ENCODE peak calls at places on chromosomes 3 and 15, in four cellular contexts. One of them, this sample, is unnamed.

GRCh38 chr3:125128861-125129501 is 73.2 kb upstream of the HEG1 start:
- DNase-seq in breast epithelium: no peak
- DNase-seq in GM12892: no peak
- DNase-seq in HepG2: peak; percentile 16
- DNase-seq in this sample: no peak

GRCh38 chr3:23968467-23969184 is 23.5 kb downstream of the NR1D2 start:
- DNase-seq in breast epithelium: no peak
- DNase-seq in GM12892: no peak
- DNase-seq in HepG2: no peak
- DNase-seq in this sample: no peak

GRCh38 chr15:89772933-89773583 is 3.1 kb upstream of the MESP2 start:
- DNase-seq in breast epithelium: no peak
- DNase-seq in GM12892: no peak
- DNase-seq in HepG2: peak; percentile 47
- DNase-seq in this sample: peak; percentile 52

GRCh38 chr3:184239221-184239620 is 9.5 kb downstream of the ALG3 start:
- DNase-seq in breast epithelium: no peak
- DNase-seq in GM12892: no peak
- DNase-seq in HepG2: no peak
- DNase-seq in this sample: no peak

GRCh38 chr15:46892621-46893160 is 824.6 kb upstream of the SEMA6D start:
- DNase-seq in breast epithelium: no peak
- DNase-seq in GM12892: no peak
- DNase-seq in HepG2: no peak
- DNase-seq in this sample: no peak

GRCh38 chr15:61659571-61660190 is 400.6 kb downstream of the VPS13C start:
- DNase-seq in breast epithelium: no peak
- DNase-seq in GM12892: no peak
- DNase-seq in HepG2: no peak
- DNase-seq in this sample: no peak

GRCh38 chr15:90593469-90594158 is 63.9 kb downstream of the CRTC3 start:
- DNase-seq in breast epithelium: no peak
- DNase-seq in GM12892: no peak
- DNase-seq in HepG2: no peak
- DNase-seq in this sample: no peak

GRCh38 chr3:128415773-128416577 is 50.7 kb downstream of the DNAJB8 start:
- DNase-seq in breast epithelium: no peak
- DNase-seq in GM12892: no peak
- DNase-seq in HepG2: no peak
- DNase-seq in this sample: no peak

GRCh38 chr15:85639752-85640381 is 154.9 kb downstream of the KLHL25 start:
- DNase-seq in breast epithelium: no peak
- DNase-seq in GM12892: no peak
- DNase-seq in HepG2: no peak
- DNase-seq in this sample: no peak

GRCh38 chr15:39969002-39969394 is 35.1 kb downstream of the EIF2AK4 start:
- DNase-seq in breast epithelium: no peak
- DNase-seq in GM12892: no peak
- DNase-seq in HepG2: no peak
- DNase-seq in this sample: no peak
- TF ChIP-seq POLR2AphosphoS5 in breast epithelium: no peak
- TF ChIP-seq POLR2AphosphoS5 in GM12892: no peak
- TF ChIP-seq POLR2AphosphoS5 in HepG2: no peak
- TF ChIP-seq POLR2AphosphoS5 in this sample: no peak

GRCh38 chr15:71276355-71276665 is 161.0 kb downstream of the THSD4 start:
- DNase-seq in breast epithelium: no peak
- DNase-seq in GM12892: no peak
- DNase-seq in HepG2: no peak
- DNase-seq in this sample: no peak

GRCh38 chr15:71282086-71282485 is 166.8 kb downstream of the THSD4 start:
- DNase-seq in breast epithelium: no peak
- DNase-seq in GM12892: no peak
- DNase-seq in HepG2: no peak
- DNase-seq in this sample: no peak

GRCh38 chr15:71279757-71280141 is 164.5 kb downstream of the THSD4 start:
- DNase-seq in breast epithelium: no peak
- DNase-seq in GM12892: no peak
- DNase-seq in HepG2: no peak
- DNase-seq in this sample: no peak

GRCh38 chr15:71275566-71276354 is 160.5 kb downstream of the THSD4 start:
- DNase-seq in breast epithelium: no peak
- DNase-seq in GM12892: no peak
- DNase-seq in HepG2: no peak
- DNase-seq in this sample: no peak

DNA sequence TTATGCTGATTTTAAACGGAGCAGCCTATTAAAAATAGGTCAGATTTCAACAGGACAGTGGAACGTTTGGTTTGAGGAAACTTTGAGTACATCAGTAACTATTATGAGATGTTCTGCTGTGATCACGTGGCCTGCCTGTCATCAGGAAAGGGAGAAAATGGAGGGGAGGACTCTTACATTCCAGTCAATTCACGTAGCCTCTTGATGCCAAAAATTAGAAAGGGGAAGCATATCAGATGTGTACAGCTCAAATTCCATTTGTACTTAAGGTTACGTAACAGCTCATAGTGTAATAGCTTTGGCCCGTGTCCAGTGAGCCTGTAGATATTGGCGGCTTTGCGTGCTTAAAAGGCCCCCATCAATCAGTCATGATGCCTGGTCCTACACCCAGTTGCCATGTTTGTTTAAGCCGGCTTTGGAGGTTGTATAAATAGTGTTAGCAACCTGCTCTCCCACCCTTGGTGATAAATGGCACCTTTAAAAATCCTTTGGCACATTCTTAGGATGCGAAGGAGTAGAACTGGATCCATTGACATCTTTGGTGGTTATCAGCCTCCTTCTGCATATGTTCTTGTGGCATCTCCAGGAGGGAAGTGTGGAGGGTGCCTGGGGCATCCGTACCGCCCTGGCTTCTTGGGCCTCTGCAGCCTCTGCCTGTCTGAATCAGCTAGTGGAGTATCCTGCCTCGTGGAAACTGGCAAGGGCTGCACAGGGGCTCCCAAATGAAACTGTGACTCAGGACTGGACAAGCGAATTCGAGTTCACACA is 163.9 kb downstream of the THSD4 start:
- DNase-seq in breast epithelium: no peak
- DNase-seq in GM12892: no peak
- DNase-seq in HepG2: peak; percentile 72
- DNase-seq in this sample: no peak
- TF ChIP-seq POLR2AphosphoS5 in breast epithelium: peak; percentile 31
- TF ChIP-seq POLR2AphosphoS5 in GM12892: no peak
- TF ChIP-seq POLR2AphosphoS5 in HepG2: no peak
- TF ChIP-seq POLR2AphosphoS5 in this sample: no peak

DNA sequence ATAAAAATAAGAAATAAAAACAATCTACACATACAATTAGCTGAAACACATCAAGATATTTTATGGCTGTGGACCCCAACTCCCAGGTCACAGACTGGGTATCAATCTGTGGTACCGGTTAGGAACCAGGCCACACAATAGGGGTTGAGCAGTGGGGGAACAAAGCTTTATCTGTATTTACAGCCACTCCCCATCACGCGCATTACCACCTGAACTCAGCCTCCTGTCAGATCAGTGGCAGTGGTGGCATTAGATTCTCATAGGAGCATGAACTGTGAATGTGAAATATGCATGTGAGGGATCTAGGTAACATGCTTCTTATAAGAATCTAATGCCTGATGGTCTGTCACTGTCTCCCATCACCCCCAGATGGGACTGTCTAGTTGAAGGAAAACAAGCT is 17.7 kb upstream of the DNAJC19 start:
- DNase-seq in breast epithelium: no peak
- DNase-seq in GM12892: no peak
- DNase-seq in HepG2: no peak
- DNase-seq in this sample: no peak
- TF ChIP-seq POLR2AphosphoS5 in breast epithelium: no peak
- TF ChIP-seq POLR2AphosphoS5 in GM12892: no peak
- TF ChIP-seq POLR2AphosphoS5 in HepG2: no peak
- TF ChIP-seq POLR2AphosphoS5 in this sample: no peak

DNA sequence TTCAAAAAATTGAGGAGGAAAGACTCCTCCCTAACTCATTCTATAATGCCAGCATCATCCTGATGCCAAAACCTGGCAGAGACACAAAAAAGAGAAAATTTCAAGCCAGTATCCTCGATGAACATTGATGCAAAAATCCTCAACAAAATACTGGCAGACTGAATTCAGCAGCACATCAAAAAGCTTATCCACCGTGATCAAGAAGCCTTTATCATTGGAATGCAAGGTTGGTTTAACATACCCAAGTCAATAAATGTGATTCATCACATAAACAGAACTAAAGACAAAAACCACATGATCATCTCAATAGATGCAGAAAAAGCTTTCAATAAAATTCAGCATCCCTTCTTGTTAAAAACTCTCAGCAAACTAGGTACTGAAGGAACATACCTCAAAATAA is 24.2 kb upstream of the CAPN3 start:
- DNase-seq in breast epithelium: no peak
- DNase-seq in GM12892: no peak
- DNase-seq in HepG2: no peak
- DNase-seq in this sample: no peak
- TF ChIP-seq POLR2AphosphoS5 in breast epithelium: no peak
- TF ChIP-seq POLR2AphosphoS5 in GM12892: no peak
- TF ChIP-seq POLR2AphosphoS5 in HepG2: no peak
- TF ChIP-seq POLR2AphosphoS5 in this sample: no peak